ENCODE peak calls at places on chromosome 22, in four cellular contexts. L is heart right ventricle, H is aorta, I is SJSA1. F is an unnamed sample. For H3K36me3, the result is how much of the 10 kb centered on the place peaks cover.

GRCh38 chr22:43228330-43228729 is 41.4 kb upstream of the TTLL12 start:
- DNase-seq in L (peak), H (no peak), I (peak), F (peak)

GRCh38 chr22:33401291-33401690 is 343.1 kb upstream of the SYN3 start:
- DNase-seq in I (peak), H (no peak), L (no peak), F (no peak)

GRCh38 chr22:42721045-42721434 is 370 bp upstream of the A4GALT start:
- DNase-seq in L (no peak), I (no peak), H (no peak), F (no peak)

GRCh38 chr22:36136988-36137387 is 23.6 kb downstream of the APOL3 start:
- DNase-seq in H (no peak), I (no peak), L (no peak), F (no peak)

GRCh38 chr22:32574397-32574796 is 99.8 kb downstream of the FBXO7 start:
- DNase-seq in H (no peak), I (no peak), L (no peak), F (no peak)

GRCh38 chr22:48975252-48975780 is 852.4 kb downstream of the BRD1 start:
- DNase-seq in L (no peak), H (peak), I (no peak), F (no peak)

GRCh38 chr22:27880778-27881394 is 38.2 kb downstream of the PITPNB start:
- DNase-seq in I (peak), H (no peak), L (peak), F (peak)

GRCh38 chr22:28111501-28111900 is 192.4 kb upstream of the PITPNB start:
- DNase-seq in I (no peak), L (no peak), H (no peak), F (no peak)

GRCh38 chr22:23388492-23389009 is 191.5 kb downstream of the IGLL1 start:
- DNase-seq in H (peak), L (no peak), I (no peak), F (no peak)

GRCh38 chr22:35538801-35539321 is 1.8 kb upstream of the RASD2 start:
- DNase-seq in L (no peak), I (no peak), H (no peak), F (peak)

GRCh38 chr22:17501679-17502285 is 61.5 kb upstream of the SLC25A18 start:
- DNase-seq in L (peak), H (no peak), I (peak), F (peak)

GRCh38 chr22:44116755-44117684 is 63.7 kb upstream of the PARVG start:
- DNase-seq in L (peak), H (peak), I (no peak), F (no peak)

GRCh38 chr22:22565991-22566390 is 6.9 kb upstream of the PRAME start:
- DNase-seq in I (no peak), H (no peak), L (no peak), F (no peak)

GRCh38 chr22:50733521-50734342 is 4.3 kb upstream of the ACR start:
- DNase-seq in H (peak), L (peak), I (no peak), F (no peak)

GRCh38 chr22:27990879-27991278 is 71.8 kb upstream of the PITPNB start:
- DNase-seq in L (peak), H (peak), I (peak), F (peak)

GRCh38 chr22:44180706-44181032 is at the start of gene PARVG:
- DNase-seq in I (no peak), L (no peak), H (no peak), F (no peak)

GRCh38 chr22:44212936-44213335 is 32.2 kb downstream of the PARVG start:
- DNase-seq in H (no peak), I (no peak), L (no peak), F (no peak)

GRCh38 chr22:21943571-21944448 is 8.8 kb downstream of the PPM1F start:
- DNase-seq in I (no peak), L (no peak), H (no peak), F (no peak)

GRCh38 chr22:22684605-22685561 is 40.5 kb downstream of the GGTLC2 start:
- DNase-seq in L (no peak), I (peak), H (no peak), F (peak)

DNA sequence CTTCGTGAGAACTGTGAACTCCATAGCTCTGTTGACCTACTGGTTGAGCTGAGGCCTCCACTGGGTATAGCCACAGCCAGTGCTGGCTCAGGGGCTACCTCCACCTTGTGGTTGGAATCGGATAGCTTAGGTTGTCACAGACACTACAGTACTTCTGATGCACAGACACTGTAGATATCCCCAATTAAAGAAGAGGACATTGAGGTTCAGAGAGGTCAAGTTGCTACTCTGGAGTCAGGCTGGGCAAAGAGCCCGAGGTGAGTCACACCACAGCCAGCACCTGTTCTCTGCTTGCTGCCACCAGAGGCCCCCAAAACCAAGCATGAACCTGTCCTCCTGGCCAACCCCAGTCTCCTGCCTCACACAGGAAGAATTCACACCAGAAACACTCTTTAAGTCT is 5.4 kb downstream of the UFD1 start:
- DNase-seq in H (no peak), L (no peak), I (no peak), F (peak)
- H3K36me3 ChIP-seq in H (under half), L (half or more), I (half or more), F (under half)

GRCh38 chr22:40325315-40325714 is 21.0 kb upstream of the ADSL start:
- DNase-seq in L (no peak), I (peak), H (no peak), F (no peak)
- H3K36me3 ChIP-seq in L (half or more), I (under half), H (under half), F (under half)

GRCh38 chr22:47030881-47031627 is 268.6 kb downstream of the TBC1D22A start:
- DNase-seq in L (no peak), I (peak), H (peak), F (no peak)
- H3K36me3 ChIP-seq in L (under half), I (under half), H (under half), F (under half)

GRCh38 chr22:37302617-37303555 is 20.6 kb downstream of the CYTH4 start:
- DNase-seq in L (no peak), H (no peak), I (no peak), F (no peak)

GRCh38 chr22:37301144-37301820 is 19.0 kb downstream of the CYTH4 start:
- DNase-seq in H (no peak), L (no peak), I (no peak), F (no peak)

GRCh38 chr22:37298748-37299495 is 16.6 kb downstream of the CYTH4 start:
- DNase-seq in H (no peak), L (no peak), I (no peak), F (no peak)

GRCh38 chr22:37299969-37300509 is 17.7 kb downstream of the CYTH4 start:
- DNase-seq in L (no peak), I (no peak), H (no peak), F (no peak)

GRCh38 chr22:37300551-37301017 is 18.3 kb downstream of the CYTH4 start:
- DNase-seq in L (no peak), H (no peak), I (no peak), F (no peak)
- H3K36me3 ChIP-seq in L (half or more), H (under half), I (under half), F (under half)

GRCh38 chr22:24809331-24809730 is 3.3 kb downstream of the SGSM1 start:
- DNase-seq in I (no peak), L (no peak), H (no peak), F (no peak)
- H3K36me3 ChIP-seq in I (under half), L (under half), H (under half), F (under half)

GRCh38 chr22:30469165-30469564 is 2.7 kb downstream of the SEC14L3 start:
- DNase-seq in I (no peak), L (no peak), H (no peak), F (no peak)

GRCh38 chr22:30474121-30474520 is 2.3 kb upstream of the SEC14L3 start:
- DNase-seq in I (no peak), H (no peak), L (no peak), F (no peak)

GRCh38 chr22:30471616-30472318 is at the start of gene SEC14L3:
- DNase-seq in L (no peak), H (no peak), I (no peak), F (no peak)

GRCh38 chr22:30472994-30473720 is 1.3 kb upstream of the SEC14L3 start:
- DNase-seq in I (no peak), H (no peak), L (no peak), F (no peak)

GRCh38 chr22:30470655-30471054 is 1.2 kb downstream of the SEC14L3 start:
- DNase-seq in I (no peak), L (no peak), H (no peak), F (no peak)
- H3K36me3 ChIP-seq in I (under half), L (under half), H (under half), F (under half)

DNA sequence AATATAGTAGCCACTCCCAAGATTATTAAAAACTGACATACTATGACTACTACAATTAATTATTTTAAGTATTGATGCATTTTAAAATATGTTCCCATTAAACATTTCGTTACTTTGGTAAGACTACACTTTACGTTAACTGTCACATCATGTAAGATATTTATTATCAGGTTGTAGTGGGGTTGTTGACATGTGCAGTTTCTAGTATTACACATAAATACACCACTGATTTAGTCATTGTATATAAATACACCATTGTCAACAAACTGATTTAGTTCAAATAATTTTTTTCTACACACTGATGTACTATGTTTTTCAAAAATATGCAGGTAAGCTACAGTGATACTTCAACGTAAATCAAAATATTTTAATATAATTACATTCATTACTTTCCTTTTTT is 11.5 kb downstream of the ST13 start:
- DNase-seq in I (no peak), H (no peak), L (no peak), F (no peak)
- H3K36me3 ChIP-seq in I (half or more), H (under half), L (half or more), F (half or more)

DNA sequence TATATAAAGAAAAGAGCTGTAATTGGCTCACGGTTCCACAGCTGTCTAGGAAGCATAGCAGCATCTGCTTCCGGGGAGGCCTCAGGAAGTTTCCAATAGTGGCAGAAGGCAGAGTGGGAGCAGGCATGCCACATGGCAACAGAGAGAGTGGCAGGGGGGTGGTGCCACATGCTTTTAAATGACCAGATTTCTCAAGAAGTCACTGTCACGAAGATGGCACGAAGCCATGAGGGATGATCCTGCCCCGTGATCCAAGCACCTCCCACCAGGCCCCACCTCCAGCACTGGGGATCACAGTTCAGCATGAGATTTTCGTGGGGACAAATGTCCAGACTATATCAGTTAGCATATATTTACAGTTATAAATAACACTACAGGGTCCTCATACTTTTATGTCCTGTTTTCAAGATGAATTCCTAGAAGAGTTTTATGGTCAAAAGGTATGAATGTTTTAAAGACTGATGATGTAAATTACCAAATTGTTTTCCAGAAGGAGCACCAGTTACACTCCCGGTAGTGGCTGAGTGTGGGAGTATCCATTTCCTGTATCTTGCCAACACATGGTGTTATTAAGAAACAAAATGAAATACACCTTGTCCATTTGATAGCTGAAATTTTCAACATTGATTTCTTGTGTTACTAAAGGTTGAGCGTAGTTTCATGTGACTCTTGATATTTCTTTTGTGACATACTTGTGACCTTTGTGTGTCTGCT is 19.2 kb downstream of the FAM118A start:
- DNase-seq in H (peak), I (no peak), L (no peak), F (no peak)
- H3K36me3 ChIP-seq in H (under half), I (half or more), L (half or more), F (under half)

F was measured in SJCRH30.